ENCODE peak calls at places on chromosomes 6 and 20, in six cellular contexts. One of them, this sample, is unnamed. For H3K4me1, the result is how much of the 10 kb centered on the place peaks cover.

GRCh38 chr6:16396497-16397319 is 158.3 kb downstream of the GMPR start:
- DNase-seq in prostate gland: no peak
- DNase-seq in endothelial cell of umbilical vein: no peak
- DNase-seq in transverse colon: no peak
- DNase-seq in sigmoid colon: no peak
- DNase-seq in breast epithelium: no peak
- DNase-seq in this sample: no peak

GRCh38 chr20:36606171-36607116 is 865 bp downstream of the RAB5IF start:
- DNase-seq in prostate gland: no peak
- DNase-seq in endothelial cell of umbilical vein: peak
- DNase-seq in transverse colon: peak
- DNase-seq in sigmoid colon: no peak
- DNase-seq in breast epithelium: no peak
- DNase-seq in this sample: no peak

GRCh38 chr6:89035252-89036106 is 45.1 kb upstream of the PNRC1 start:
- DNase-seq in prostate gland: peak
- DNase-seq in endothelial cell of umbilical vein: peak
- DNase-seq in transverse colon: peak
- DNase-seq in sigmoid colon: peak
- DNase-seq in breast epithelium: peak
- DNase-seq in this sample: no peak

GRCh38 chr6:7707787-7708186 is 18.1 kb upstream of the BMP6 start:
- DNase-seq in prostate gland: no peak
- DNase-seq in endothelial cell of umbilical vein: no peak
- DNase-seq in transverse colon: no peak
- DNase-seq in sigmoid colon: no peak
- DNase-seq in breast epithelium: no peak
- DNase-seq in this sample: no peak

GRCh38 chr6:131443514-131443913 is 129.5 kb upstream of the ARG1 start:
- DNase-seq in prostate gland: no peak
- DNase-seq in endothelial cell of umbilical vein: no peak
- DNase-seq in transverse colon: no peak
- DNase-seq in sigmoid colon: no peak
- DNase-seq in breast epithelium: no peak
- DNase-seq in this sample: no peak

GRCh38 chr6:142844065-142844755 is 100.8 kb downstream of the HIVEP2 start:
- DNase-seq in prostate gland: no peak
- DNase-seq in endothelial cell of umbilical vein: no peak
- DNase-seq in transverse colon: no peak
- DNase-seq in sigmoid colon: no peak
- DNase-seq in breast epithelium: no peak
- DNase-seq in this sample: no peak

GRCh38 chr6:31358302-31358701 is 1.3 kb upstream of the HLA-B start:
- DNase-seq in prostate gland: no peak
- DNase-seq in endothelial cell of umbilical vein: no peak
- DNase-seq in transverse colon: no peak
- DNase-seq in sigmoid colon: no peak
- DNase-seq in breast epithelium: no peak
- DNase-seq in this sample: no peak

GRCh38 chr6:144007779-144008500 is at the start of gene PLAGL1:
- DNase-seq in prostate gland: peak
- DNase-seq in endothelial cell of umbilical vein: peak
- DNase-seq in transverse colon: peak
- DNase-seq in sigmoid colon: peak
- DNase-seq in breast epithelium: no peak
- DNase-seq in this sample: peak

GRCh38 chr6:15255481-15256414 is 9.9 kb downstream of the JARID2 start:
- DNase-seq in prostate gland: no peak
- DNase-seq in endothelial cell of umbilical vein: no peak
- DNase-seq in transverse colon: no peak
- DNase-seq in sigmoid colon: no peak
- DNase-seq in breast epithelium: no peak
- DNase-seq in this sample: no peak

GRCh38 chr6:43747734-43748133 is 22.3 kb upstream of the VEGFA start:
- DNase-seq in prostate gland: no peak
- DNase-seq in endothelial cell of umbilical vein: no peak
- DNase-seq in transverse colon: no peak
- DNase-seq in sigmoid colon: peak
- DNase-seq in breast epithelium: no peak
- DNase-seq in this sample: no peak

GRCh38 chr20:45965169-45966002 is 6.6 kb downstream of the ZNF335 start:
- DNase-seq in prostate gland: no peak
- DNase-seq in endothelial cell of umbilical vein: no peak
- DNase-seq in transverse colon: no peak
- DNase-seq in sigmoid colon: peak
- DNase-seq in breast epithelium: no peak
- DNase-seq in this sample: peak

GRCh38 chr6:2876210-2877056 is 26.7 kb downstream of the SERPINB9 start:
- DNase-seq in prostate gland: no peak
- DNase-seq in endothelial cell of umbilical vein: peak
- DNase-seq in transverse colon: peak
- DNase-seq in sigmoid colon: no peak
- DNase-seq in breast epithelium: peak
- DNase-seq in this sample: peak

GRCh38 chr6:146904596-146904995 is 299.6 kb upstream of the STXBP5 start:
- DNase-seq in prostate gland: no peak
- DNase-seq in endothelial cell of umbilical vein: no peak
- DNase-seq in transverse colon: no peak
- DNase-seq in sigmoid colon: no peak
- DNase-seq in breast epithelium: no peak
- DNase-seq in this sample: no peak

GRCh38 chr6:31659649-31660223 is 842 bp downstream of the C6orf47 start:
- DNase-seq in prostate gland: no peak
- DNase-seq in endothelial cell of umbilical vein: peak
- DNase-seq in transverse colon: peak
- DNase-seq in sigmoid colon: no peak
- DNase-seq in breast epithelium: no peak
- DNase-seq in this sample: no peak

GRCh38 chr6:125512621-125513020 is 210.9 kb upstream of the HDDC2 start:
- DNase-seq in prostate gland: no peak
- DNase-seq in endothelial cell of umbilical vein: no peak
- DNase-seq in transverse colon: no peak
- DNase-seq in sigmoid colon: no peak
- DNase-seq in breast epithelium: no peak
- DNase-seq in this sample: no peak

GRCh38 chr6:99350573-99350972 is 1.1 kb upstream of the FAXC start:
- DNase-seq in prostate gland: no peak
- DNase-seq in endothelial cell of umbilical vein: no peak
- DNase-seq in transverse colon: no peak
- DNase-seq in sigmoid colon: no peak
- DNase-seq in breast epithelium: no peak
- DNase-seq in this sample: no peak

GRCh38 chr6:37696841-37697735 is 595 bp downstream of the MDGA1 start:
- DNase-seq in prostate gland: no peak
- DNase-seq in endothelial cell of umbilical vein: peak
- DNase-seq in transverse colon: no peak
- DNase-seq in sigmoid colon: no peak
- DNase-seq in breast epithelium: no peak
- DNase-seq in this sample: peak

GRCh38 chr6:154993710-154994109 is 1.4 kb upstream of the TIAM2 start:
- DNase-seq in prostate gland: no peak
- DNase-seq in endothelial cell of umbilical vein: no peak
- DNase-seq in transverse colon: no peak
- DNase-seq in sigmoid colon: no peak
- DNase-seq in breast epithelium: no peak
- DNase-seq in this sample: no peak

GRCh38 chr20:52312131-52312729 is 120.7 kb upstream of the ZFP64 start:
- DNase-seq in prostate gland: peak
- DNase-seq in endothelial cell of umbilical vein: peak
- DNase-seq in transverse colon: peak
- DNase-seq in sigmoid colon: no peak
- DNase-seq in breast epithelium: peak
- DNase-seq in this sample: no peak

GRCh38 chr20:3080939-3081388 is 3.6 kb downstream of the AVP start:
- DNase-seq in prostate gland: no peak
- DNase-seq in endothelial cell of umbilical vein: peak
- DNase-seq in transverse colon: no peak
- DNase-seq in sigmoid colon: no peak
- DNase-seq in breast epithelium: no peak
- DNase-seq in this sample: peak

GRCh38 chr6:39917329-39917728 is 16.9 kb downstream of the MOCS1 start:
- DNase-seq in prostate gland: no peak
- DNase-seq in endothelial cell of umbilical vein: no peak
- DNase-seq in transverse colon: no peak
- DNase-seq in sigmoid colon: no peak
- DNase-seq in breast epithelium: no peak
- DNase-seq in this sample: no peak
- TF ChIP-seq CTCF in prostate gland: no peak
- TF ChIP-seq CTCF in endothelial cell of umbilical vein: no peak
- TF ChIP-seq CTCF in transverse colon: no peak
- TF ChIP-seq CTCF in sigmoid colon: no peak
- TF ChIP-seq CTCF in breast epithelium: no peak
- TF ChIP-seq CTCF in this sample: no peak

GRCh38 chr20:47335251-47336012 is 21.1 kb downstream of the ZMYND8 start:
- DNase-seq in prostate gland: no peak
- DNase-seq in endothelial cell of umbilical vein: no peak
- DNase-seq in transverse colon: no peak
- DNase-seq in sigmoid colon: no peak
- DNase-seq in breast epithelium: no peak
- DNase-seq in this sample: no peak
- TF ChIP-seq POLR2AphosphoS5 in prostate gland: no peak
- TF ChIP-seq POLR2AphosphoS5 in endothelial cell of umbilical vein: peak
- TF ChIP-seq POLR2AphosphoS5 in transverse colon: no peak
- TF ChIP-seq POLR2AphosphoS5 in sigmoid colon: no peak
- TF ChIP-seq POLR2AphosphoS5 in breast epithelium: no peak
- TF ChIP-seq POLR2AphosphoS5 in this sample: no peak

GRCh38 chr6:42045538-42046460 is 4.5 kb upstream of the TAF8 start:
- DNase-seq in prostate gland: peak
- DNase-seq in endothelial cell of umbilical vein: peak
- DNase-seq in transverse colon: peak
- DNase-seq in sigmoid colon: peak
- DNase-seq in breast epithelium: peak
- DNase-seq in this sample: peak
- H3K4me1 ChIP-seq in prostate gland: under half
- H3K4me1 ChIP-seq in endothelial cell of umbilical vein: under half
- H3K4me1 ChIP-seq in transverse colon: half or more
- H3K4me1 ChIP-seq in sigmoid colon: half or more
- H3K4me1 ChIP-seq in breast epithelium: under half
- H3K4me1 ChIP-seq in this sample: half or more

DNA sequence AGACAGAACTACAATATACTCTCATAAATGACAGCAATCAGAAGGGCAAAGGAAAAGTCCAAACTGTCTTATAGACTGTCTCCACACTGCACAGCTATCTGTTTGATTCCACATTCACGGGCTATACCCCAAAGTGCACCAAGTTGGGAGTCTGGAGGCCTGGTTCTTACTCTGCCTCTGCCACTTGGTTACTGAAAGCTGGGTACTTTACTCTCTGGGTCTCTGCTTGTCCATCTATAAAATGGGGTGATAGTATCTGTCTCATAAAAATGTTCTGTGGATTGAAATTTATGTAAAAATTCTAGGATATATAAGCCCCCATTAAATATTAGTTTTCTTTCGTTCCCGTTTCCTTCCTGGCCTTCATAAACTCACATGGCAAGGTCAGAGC is 86.5 kb downstream of the CD164 start:
- DNase-seq in prostate gland: no peak
- DNase-seq in endothelial cell of umbilical vein: no peak
- DNase-seq in transverse colon: no peak
- DNase-seq in sigmoid colon: no peak
- DNase-seq in breast epithelium: no peak
- DNase-seq in this sample: no peak
- TF ChIP-seq CTCF in prostate gland: no peak
- TF ChIP-seq CTCF in endothelial cell of umbilical vein: no peak
- TF ChIP-seq CTCF in transverse colon: no peak
- TF ChIP-seq CTCF in sigmoid colon: no peak
- TF ChIP-seq CTCF in breast epithelium: no peak
- TF ChIP-seq CTCF in this sample: no peak

DNA sequence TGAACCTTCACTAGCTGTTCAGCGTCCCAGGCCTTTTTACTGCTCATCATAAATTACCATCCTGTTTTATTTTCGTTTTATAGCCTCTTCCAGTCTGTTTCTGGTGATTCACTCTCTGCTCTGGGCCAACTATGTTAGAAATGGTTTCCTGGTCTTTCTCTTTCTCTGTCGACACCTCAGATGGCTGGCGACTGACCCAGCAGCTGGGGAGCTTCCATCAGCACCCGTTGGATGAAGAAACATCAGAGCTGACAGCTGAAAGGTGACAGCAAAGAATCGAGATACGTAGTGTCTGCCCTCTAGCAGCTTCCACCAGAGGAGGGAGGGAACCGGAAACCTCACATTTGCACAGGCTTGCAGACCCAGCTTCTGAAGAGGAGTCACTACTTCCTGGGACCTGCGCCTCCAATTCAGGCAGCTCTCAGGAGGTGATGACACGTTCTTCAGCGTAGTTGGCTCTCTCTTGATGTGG is 82.9 kb upstream of the MLN start:
- DNase-seq in prostate gland: peak
- DNase-seq in endothelial cell of umbilical vein: peak
- DNase-seq in transverse colon: peak
- DNase-seq in sigmoid colon: peak
- DNase-seq in breast epithelium: no peak
- DNase-seq in this sample: no peak
- TF ChIP-seq POLR2AphosphoS5 in prostate gland: peak
- TF ChIP-seq POLR2AphosphoS5 in endothelial cell of umbilical vein: no peak
- TF ChIP-seq POLR2AphosphoS5 in transverse colon: peak
- TF ChIP-seq POLR2AphosphoS5 in sigmoid colon: peak
- TF ChIP-seq POLR2AphosphoS5 in breast epithelium: no peak
- TF ChIP-seq POLR2AphosphoS5 in this sample: no peak

DNA sequence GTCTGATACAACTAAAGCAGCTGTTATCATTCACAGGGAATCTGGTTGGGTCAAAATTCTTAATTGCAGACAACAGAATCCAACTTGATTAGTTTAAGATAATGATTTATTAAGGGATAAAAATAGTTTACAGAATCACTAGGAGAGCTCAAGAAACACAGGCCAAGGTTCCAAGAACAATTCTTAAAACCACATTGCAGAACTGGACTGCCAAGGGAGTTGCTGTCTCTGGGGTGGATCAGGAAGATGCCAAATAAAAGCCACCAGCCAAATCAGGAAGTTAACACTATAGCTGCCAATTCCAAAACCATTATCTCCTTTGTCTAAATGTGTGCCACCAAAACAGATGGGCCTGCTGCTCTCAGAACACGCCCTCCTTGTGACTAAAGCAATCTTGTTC is 53.7 kb downstream of the NUDT3 start:
- DNase-seq in prostate gland: no peak
- DNase-seq in endothelial cell of umbilical vein: no peak
- DNase-seq in transverse colon: no peak
- DNase-seq in sigmoid colon: no peak
- DNase-seq in breast epithelium: no peak
- DNase-seq in this sample: no peak
- H3K4me1 ChIP-seq in prostate gland: under half
- H3K4me1 ChIP-seq in endothelial cell of umbilical vein: half or more
- H3K4me1 ChIP-seq in transverse colon: under half
- H3K4me1 ChIP-seq in sigmoid colon: half or more
- H3K4me1 ChIP-seq in breast epithelium: under half
- H3K4me1 ChIP-seq in this sample: under half

GRCh38 chr20:9503530-9504251 is 10.7 kb upstream of the LAMP5 start:
- DNase-seq in prostate gland: no peak
- DNase-seq in endothelial cell of umbilical vein: no peak
- DNase-seq in transverse colon: no peak
- DNase-seq in sigmoid colon: no peak
- DNase-seq in breast epithelium: no peak
- DNase-seq in this sample: no peak
- TF ChIP-seq CTCF in prostate gland: no peak
- TF ChIP-seq CTCF in endothelial cell of umbilical vein: no peak
- TF ChIP-seq CTCF in transverse colon: no peak
- TF ChIP-seq CTCF in sigmoid colon: no peak
- TF ChIP-seq CTCF in breast epithelium: no peak
- TF ChIP-seq CTCF in this sample: no peak